ENCODE peak calls at places on chromosome 2, in eight cellular contexts. One of them, this sample, is unnamed.

GRCh38 chr2:176553685-176554106 is 284.5 kb downstream of the MTX2 start:
- DNase-seq in posterior cingulate gyrus: peak; percentile 64
- DNase-seq in NCI-H1092: peak; percentile 13
- DNase-seq in WTC11: peak; percentile 50
- DNase-seq in mammary epithelial cell: peak; percentile 43
- DNase-seq in erythroblast: no peak
- DNase-seq in H54: peak; percentile 57
- DNase-seq in iPS-NIHi11: peak; percentile 64
- DNase-seq in this sample: peak; percentile 57

GRCh38 chr2:84844141-84844540 is 36.7 kb downstream of the TRABD2A start:
- DNase-seq in posterior cingulate gyrus: no peak
- DNase-seq in erythroblast: no peak
- DNase-seq in H54: no peak
- DNase-seq in WTC11: no peak
- DNase-seq in mammary epithelial cell: peak; percentile 25
- DNase-seq in NCI-H1092: no peak
- DNase-seq in iPS-NIHi11: no peak
- DNase-seq in this sample: no peak

GRCh38 chr2:47528874-47529273 is 125.9 kb downstream of the MSH2 start:
- DNase-seq in iPS-NIHi11: no peak
- DNase-seq in posterior cingulate gyrus: no peak
- DNase-seq in H54: peak; percentile 71
- DNase-seq in mammary epithelial cell: no peak
- DNase-seq in NCI-H1092: no peak
- DNase-seq in erythroblast: no peak
- DNase-seq in WTC11: no peak
- DNase-seq in this sample: no peak

GRCh38 chr2:136006658-136007057 is 21.2 kb upstream of the DARS1 start:
- DNase-seq in H54: peak; percentile 9
- DNase-seq in posterior cingulate gyrus: no peak
- DNase-seq in erythroblast: no peak
- DNase-seq in mammary epithelial cell: no peak
- DNase-seq in WTC11: no peak
- DNase-seq in NCI-H1092: no peak
- DNase-seq in iPS-NIHi11: peak; percentile 10
- DNase-seq in this sample: no peak

GRCh38 chr2:45194611-45195010 is 185.4 kb upstream of the SIX2 start:
- DNase-seq in posterior cingulate gyrus: no peak
- DNase-seq in erythroblast: no peak
- DNase-seq in NCI-H1092: no peak
- DNase-seq in H54: no peak
- DNase-seq in mammary epithelial cell: no peak
- DNase-seq in iPS-NIHi11: no peak
- DNase-seq in WTC11: no peak
- DNase-seq in this sample: no peak

GRCh38 chr2:120892967-120893667 is 157.4 kb downstream of the GLI2 start:
- DNase-seq in erythroblast: no peak
- DNase-seq in iPS-NIHi11: no peak
- DNase-seq in WTC11: no peak
- DNase-seq in mammary epithelial cell: no peak
- DNase-seq in NCI-H1092: no peak
- DNase-seq in posterior cingulate gyrus: no peak
- DNase-seq in H54: no peak
- DNase-seq in this sample: no peak

GRCh38 chr2:14587119-14587518 is 45.4 kb upstream of the LRATD1 start:
- DNase-seq in iPS-NIHi11: no peak
- DNase-seq in mammary epithelial cell: peak; percentile 86
- DNase-seq in posterior cingulate gyrus: no peak
- DNase-seq in WTC11: no peak
- DNase-seq in NCI-H1092: no peak
- DNase-seq in H54: peak; percentile 18
- DNase-seq in erythroblast: no peak
- DNase-seq in this sample: no peak

GRCh38 chr2:138550172-138550571 is 48.6 kb downstream of the SPOPL start:
- DNase-seq in WTC11: no peak
- DNase-seq in mammary epithelial cell: no peak
- DNase-seq in iPS-NIHi11: no peak
- DNase-seq in NCI-H1092: no peak
- DNase-seq in H54: no peak
- DNase-seq in posterior cingulate gyrus: no peak
- DNase-seq in erythroblast: no peak
- DNase-seq in this sample: no peak

GRCh38 chr2:100013892-100014677 is 128.3 kb downstream of the AFF3 start:
- DNase-seq in WTC11: peak; percentile 37
- DNase-seq in posterior cingulate gyrus: peak; percentile 17
- DNase-seq in iPS-NIHi11: peak; percentile 47
- DNase-seq in mammary epithelial cell: peak; percentile 42
- DNase-seq in NCI-H1092: no peak
- DNase-seq in H54: peak; percentile 78
- DNase-seq in erythroblast: peak; percentile 54
- DNase-seq in this sample: no peak

GRCh38 chr2:31962757-31963361 is 47.9 kb downstream of the MEMO1 start:
- DNase-seq in H54: no peak
- DNase-seq in iPS-NIHi11: no peak
- DNase-seq in mammary epithelial cell: no peak
- DNase-seq in WTC11: no peak
- DNase-seq in erythroblast: no peak
- DNase-seq in posterior cingulate gyrus: no peak
- DNase-seq in NCI-H1092: no peak
- DNase-seq in this sample: no peak

GRCh38 chr2:598043-598802 is 79.0 kb downstream of the TMEM18 start:
- DNase-seq in mammary epithelial cell: no peak
- DNase-seq in posterior cingulate gyrus: no peak
- DNase-seq in WTC11: no peak
- DNase-seq in NCI-H1092: no peak
- DNase-seq in erythroblast: no peak
- DNase-seq in H54: no peak
- DNase-seq in iPS-NIHi11: no peak
- DNase-seq in this sample: no peak

GRCh38 chr2:155481141-155481540 is 782.6 kb downstream of the KCNJ3 start:
- DNase-seq in NCI-H1092: no peak
- DNase-seq in H54: no peak
- DNase-seq in WTC11: no peak
- DNase-seq in mammary epithelial cell: no peak
- DNase-seq in iPS-NIHi11: no peak
- DNase-seq in posterior cingulate gyrus: no peak
- DNase-seq in erythroblast: no peak
- DNase-seq in this sample: no peak

GRCh38 chr2:219713110-219713509 is 85.7 kb downstream of the SLC4A3 start:
- DNase-seq in posterior cingulate gyrus: no peak
- DNase-seq in WTC11: no peak
- DNase-seq in mammary epithelial cell: peak; percentile 33
- DNase-seq in H54: peak; percentile 23
- DNase-seq in erythroblast: peak; percentile 46
- DNase-seq in iPS-NIHi11: peak; percentile 63
- DNase-seq in NCI-H1092: no peak
- DNase-seq in this sample: no peak

GRCh38 chr2:134142903-134143302 is 111.0 kb upstream of the MGAT5 start:
- DNase-seq in H54: peak; percentile 44
- DNase-seq in iPS-NIHi11: no peak
- DNase-seq in NCI-H1092: no peak
- DNase-seq in posterior cingulate gyrus: no peak
- DNase-seq in erythroblast: no peak
- DNase-seq in WTC11: no peak
- DNase-seq in mammary epithelial cell: peak; percentile 62
- DNase-seq in this sample: no peak

GRCh38 chr2:218998414-218999002 is 5.3 kb upstream of the CRYBA2 start:
- DNase-seq in H54: no peak
- DNase-seq in mammary epithelial cell: no peak
- DNase-seq in posterior cingulate gyrus: no peak
- DNase-seq in erythroblast: no peak
- DNase-seq in WTC11: no peak
- DNase-seq in NCI-H1092: peak; percentile 34
- DNase-seq in iPS-NIHi11: no peak
- DNase-seq in this sample: peak; percentile 42

GRCh38 chr2:133716166-133716565 is 147.9 kb upstream of the NCKAP5 start:
- DNase-seq in WTC11: no peak
- DNase-seq in iPS-NIHi11: no peak
- DNase-seq in H54: no peak
- DNase-seq in mammary epithelial cell: no peak
- DNase-seq in erythroblast: no peak
- DNase-seq in posterior cingulate gyrus: no peak
- DNase-seq in NCI-H1092: no peak
- DNase-seq in this sample: no peak

GRCh38 chr2:15641530-15641982 is 49.9 kb downstream of the DDX1 start:
- DNase-seq in posterior cingulate gyrus: no peak
- DNase-seq in WTC11: no peak
- DNase-seq in iPS-NIHi11: no peak
- DNase-seq in NCI-H1092: no peak
- DNase-seq in erythroblast: no peak
- DNase-seq in mammary epithelial cell: no peak
- DNase-seq in H54: no peak
- DNase-seq in this sample: no peak

GRCh38 chr2:98457045-98457696 is 12.5 kb downstream of the INPP4A start:
- DNase-seq in NCI-H1092: no peak
- DNase-seq in WTC11: no peak
- DNase-seq in mammary epithelial cell: peak; percentile 76
- DNase-seq in erythroblast: peak; percentile 24
- DNase-seq in iPS-NIHi11: no peak
- DNase-seq in H54: peak; percentile 50
- DNase-seq in posterior cingulate gyrus: no peak
- DNase-seq in this sample: no peak

This sample was measured in NCI-H2029 treated with DMSO at 0.1 percent for 48 hours.